ENCODE peak calls at places on chromosomes 3 and 15, in ten cellular contexts. V is HEK293T; M is EL; W is AG08395; B is GM23248; J is thoracic aorta; K is lower lobe of right lung; Q is stimulated activated CD4-positive, alpha-beta T cell treated with anti-CD3 and anti-CD28 coated beads, Interleukin-1b, Interleukin-23, amount 100 ng/mL, for 4 hours; D is NCI-H187; Y is T-helper 17 cell. R is an unnamed sample.

GRCh38 chr15:40334941-40335795 is 5.6 kb downstream of the CCDC9B start:
- DNase-seq in V (no peak), M (no peak), W (no peak), B (no peak), J (no peak), K (peak), Q (no peak), D (no peak), Y (no peak), R (no peak)

GRCh38 chr3:45509038-45509767 is 85.3 kb upstream of the LIMD1 start:
- DNase-seq in V (peak), M (peak), W (peak), B (peak), J (no peak), K (no peak), Q (no peak), D (no peak), Y (no peak), R (no peak)

GRCh38 chr3:50192689-50193141 is 1.3 kb downstream of the GNAT1 start:
- DNase-seq in V (peak), M (peak), W (peak), B (peak), J (peak), K (peak), Q (peak), D (peak), Y (peak), R (no peak)

GRCh38 chr15:66108483-66109270 is 144.9 kb downstream of the MEGF11 start:
- DNase-seq in V (no peak), M (no peak), W (no peak), B (no peak), J (no peak), K (no peak), Q (no peak), D (no peak), Y (no peak), R (no peak)

GRCh38 chr15:57893075-57893474 is 172.4 kb downstream of the ALDH1A2 start:
- DNase-seq in V (no peak), M (no peak), W (no peak), B (no peak), J (no peak), K (no peak), Q (no peak), D (no peak), Y (no peak), R (no peak)

GRCh38 chr3:30342319-30343060 is 263.9 kb upstream of the TGFBR2 start:
- DNase-seq in V (no peak), M (peak), W (peak), B (peak), J (peak), K (no peak), Q (no peak), D (no peak), Y (no peak), R (peak)

GRCh38 chr15:63491979-63492378 is 12.4 kb upstream of the USP3 start:
- DNase-seq in V (no peak), M (peak), W (no peak), B (peak), J (no peak), K (no peak), Q (no peak), D (no peak), Y (no peak), R (no peak)

GRCh38 chr3:10770981-10771380 is 45.0 kb upstream of the SLC6A11 start:
- DNase-seq in V (no peak), M (no peak), W (no peak), B (no peak), J (no peak), K (no peak), Q (no peak), D (no peak), Y (no peak), R (no peak)

GRCh38 chr15:51874751-51875644 is 45.5 kb downstream of the TMOD3 start:
- DNase-seq in V (no peak), M (peak), W (peak), B (peak), J (peak), K (no peak), Q (no peak), D (no peak), Y (no peak), R (peak)

GRCh38 chr15:70507772-70508351 is 255.5 kb downstream of the UACA start:
- DNase-seq in V (no peak), M (peak), W (no peak), B (peak), J (no peak), K (peak), Q (no peak), D (no peak), Y (no peak), R (peak)

GRCh38 chr3:29555590-29555989 is 274.7 kb downstream of the RBMS3 start:
- DNase-seq in V (no peak), M (peak), W (peak), B (peak), J (no peak), K (no peak), Q (no peak), D (no peak), Y (no peak), R (no peak)

GRCh38 chr3:23236890-23237289 is 33.8 kb downstream of the UBE2E2 start:
- DNase-seq in V (no peak), M (no peak), W (no peak), B (no peak), J (no peak), K (no peak), Q (no peak), D (no peak), Y (no peak), R (no peak)

GRCh38 chr3:167874667-167875372 is 139.3 kb downstream of the SERPINI1 start:
- DNase-seq in V (no peak), M (no peak), W (no peak), B (no peak), J (no peak), K (no peak), Q (no peak), D (no peak), Y (no peak), R (no peak)

GRCh38 chr3:58998476-58999117 is 51.2 kb downstream of the CFAP20DC start:
- DNase-seq in V (no peak), M (peak), W (peak), B (peak), J (no peak), K (no peak), Q (no peak), D (no peak), Y (no peak), R (peak)

GRCh38 chr3:24060055-24060454 is 115.0 kb downstream of the NR1D2 start:
- DNase-seq in V (no peak), M (peak), W (peak), B (peak), J (no peak), K (peak), Q (no peak), D (no peak), Y (no peak), R (no peak)

GRCh38 chr3:63960048-63960711 is 48.0 kb upstream of the SCAANT1 start:
- DNase-seq in V (peak), M (peak), W (peak), B (peak), J (no peak), K (no peak), Q (no peak), D (no peak), Y (no peak), R (no peak)

GRCh38 chr3:135516143-135516542 is 449.4 kb upstream of the PPP2R3A start:
- DNase-seq in V (peak), M (peak), W (peak), B (peak), J (no peak), K (no peak), Q (no peak), D (no peak), Y (no peak), R (no peak)

GRCh38 chr3:47984089-47984759 is 32.0 kb downstream of the MAP4 start:
- DNase-seq in V (no peak), M (peak), W (peak), B (peak), J (peak), K (no peak), Q (no peak), D (no peak), Y (no peak), R (peak)

GRCh38 chr15:42672444-42672843 is 64.5 kb downstream of the CDAN1 start:
- DNase-seq in V (no peak), M (no peak), W (no peak), B (no peak), J (no peak), K (no peak), Q (no peak), D (no peak), Y (no peak), R (no peak)

GRCh38 chr3:145898487-145898886 is 262.5 kb downstream of the PLOD2 start:
- DNase-seq in V (no peak), M (peak), W (peak), B (peak), J (no peak), K (no peak), Q (no peak), D (no peak), Y (no peak), R (no peak)

GRCh38 chr3:151075869-151076573 is 9.4 kb upstream of the MED12L start:
- DNase-seq in V (no peak), M (no peak), W (no peak), B (no peak), J (no peak), K (no peak), Q (no peak), D (no peak), Y (no peak), R (no peak)

GRCh38 chr3:148643389-148643840 is 54.3 kb upstream of the AGTR1 start:
- DNase-seq in V (no peak), M (peak), W (peak), B (peak), J (no peak), K (no peak), Q (no peak), D (no peak), Y (no peak), R (peak)

GRCh38 chr15:29529043-29529442 is 259.4 kb upstream of the NSMCE3 start:
- DNase-seq in V (no peak), M (no peak), W (no peak), B (no peak), J (no peak), K (no peak), Q (no peak), D (no peak), Y (no peak), R (no peak)

GRCh38 chr3:12231481-12231880 is 57.4 kb upstream of the PPARG start:
- DNase-seq in V (no peak), M (no peak), W (no peak), B (no peak), J (no peak), K (no peak), Q (no peak), D (no peak), Y (no peak), R (no peak)

GRCh38 chr3:32387512-32387911 is 4.1 kb upstream of the CMTM7 start:
- DNase-seq in V (no peak), M (no peak), W (no peak), B (no peak), J (no peak), K (no peak), Q (no peak), D (no peak), Y (no peak), R (no peak)

GRCh38 chr3:16118396-16118795 is 56.1 kb upstream of the GALNT15 start:
- DNase-seq in V (no peak), M (no peak), W (no peak), B (no peak), J (no peak), K (no peak), Q (no peak), D (no peak), Y (no peak), R (no peak)

GRCh38 chr15:52653451-52653964 is 25.7 kb downstream of the ATOSA start:
- DNase-seq in V (peak), M (peak), W (peak), B (peak), J (no peak), K (no peak), Q (no peak), D (no peak), Y (no peak), R (peak)

GRCh38 chr3:114155370-114155821 is 23.5 kb downstream of the DRD3 start:
- DNase-seq in V (peak), M (peak), W (no peak), B (peak), J (no peak), K (no peak), Q (peak), D (no peak), Y (no peak), R (no peak)

GRCh38 chr15:36358094-36358961 is 221.1 kb upstream of the CDIN1 start:
- DNase-seq in V (no peak), M (peak), W (peak), B (peak), J (no peak), K (no peak), Q (no peak), D (no peak), Y (no peak), R (peak)

GRCh38 chr3:178967184-178967532 is 104.5 kb downstream of the ZMAT3 start:
- DNase-seq in V (no peak), M (no peak), W (no peak), B (peak), J (no peak), K (no peak), Q (no peak), D (no peak), Y (no peak), R (no peak)

GRCh38 chr15:70362911-70363310 is 265.2 kb upstream of the TLE3 start:
- DNase-seq in V (peak), M (peak), W (peak), B (peak), J (no peak), K (no peak), Q (no peak), D (no peak), Y (no peak), R (no peak)

GRCh38 chr3:119794971-119795612 is 13.2 kb downstream of the NR1I2 start:
- DNase-seq in V (no peak), M (peak), W (peak), B (no peak), J (no peak), K (no peak), Q (no peak), D (no peak), Y (no peak), R (peak)

GRCh38 chr3:131502530-131503327 is at the start of gene MRPL3:
- DNase-seq in V (peak), M (peak), W (peak), B (peak), J (peak), K (peak), Q (peak), D (peak), Y (peak), R (peak)

GRCh38 chr3:77186728-77187127 is 146.8 kb downstream of the ROBO2 start:
- DNase-seq in V (no peak), M (no peak), W (no peak), B (peak), J (no peak), K (no peak), Q (no peak), D (no peak), Y (no peak), R (no peak)

GRCh38 chr15:22978691-22979068 is 1.5 kb downstream of the CYFIP1 start:
- DNase-seq in V (no peak), M (no peak), W (no peak), B (no peak), J (no peak), K (no peak), Q (no peak), D (no peak), Y (no peak), R (no peak)

GRCh38 chr3:157375342-157375986 is 61.2 kb upstream of the PTX3 start:
- DNase-seq in V (no peak), M (no peak), W (no peak), B (no peak), J (no peak), K (no peak), Q (no peak), D (no peak), Y (no peak), R (no peak)

GRCh38 chr3:129616291-129616690 is 9.8 kb upstream of the PLXND1 start:
- DNase-seq in V (no peak), M (no peak), W (no peak), B (no peak), J (no peak), K (peak), Q (no peak), D (no peak), Y (peak), R (no peak)